ENCODE peak calls at places on chromosomes 2 and 18, in four cellular contexts. T, S, N and Y are unnamed samples.

GRCh38 chr18:36296591-36297418 is 708 bp upstream of the FHOD3 start:
- DNase-seq in T (no peak), S (peak), N (peak), Y (peak)

GRCh38 chr2:73736855-73737779 is at the start of gene TPRKB:
- DNase-seq in T (peak), S (peak), N (peak), Y (peak)

GRCh38 chr2:122506620-122507019 is 751.2 kb downstream of the TSN start:
- DNase-seq in T (no peak), S (no peak), N (no peak), Y (no peak)

GRCh38 chr2:217064234-217065103 is 204.6 kb upstream of the TNP1 start:
- DNase-seq in T (no peak), S (no peak), N (no peak), Y (no peak)

GRCh38 chr18:26780520-26781325 is 84.8 kb downstream of the AQP4 start:
- DNase-seq in T (no peak), S (no peak), N (no peak), Y (no peak)

GRCh38 chr18:74005320-74006110 is 142.1 kb downstream of the FBXO15 start:
- DNase-seq in T (no peak), S (no peak), N (no peak), Y (no peak)

GRCh38 chr2:238418196-238418998 is 8.3 kb upstream of the ASB1 start:
- DNase-seq in T (no peak), S (no peak), N (no peak), Y (no peak)

GRCh38 chr2:20094142-20094792 is 42.8 kb upstream of the LAPTM4A start:
- DNase-seq in T (no peak), S (no peak), N (no peak), Y (no peak)

GRCh38 chr2:52386433-52386832 is 1354.5 kb upstream of the NRXN1 start:
- DNase-seq in T (no peak), S (no peak), N (no peak), Y (no peak)

GRCh38 chr2:8487461-8487932 is 194.4 kb upstream of the ID2 start:
- DNase-seq in T (no peak), S (no peak), N (no peak), Y (no peak)

GRCh38 chr2:55097083-55097461 is 46.8 kb upstream of the RTN4 start:
- DNase-seq in T (no peak), S (no peak), N (no peak), Y (no peak)

GRCh38 chr2:103445356-103445755 is 683.5 kb downstream of the TMEM182 start:
- DNase-seq in T (no peak), S (peak), N (no peak), Y (no peak)

GRCh38 chr18:56678836-56679565 is 27.8 kb downstream of the WDR7 start:
- DNase-seq in T (no peak), S (no peak), N (peak), Y (no peak)

GRCh38 chr18:31657823-31658669 is 26.3 kb downstream of the B4GALT6 start:
- DNase-seq in T (peak), S (peak), N (no peak), Y (peak)

GRCh38 chr2:64532030-64532429 is 7.9 kb downstream of the AFTPH start:
- DNase-seq in T (no peak), S (no peak), N (no peak), Y (no peak)

GRCh38 chr2:159375241-159375640 is 88.7 kb upstream of the WDSUB1 start:
- DNase-seq in T (no peak), S (no peak), N (no peak), Y (no peak)
- TF ChIP-seq FOXK2 in T (no peak), S (no peak), N (no peak), Y (no peak)

GRCh38 chr2:63050186-63050915 is at the start of gene OTX1:
- DNase-seq in T (peak), S (peak), N (peak), Y (peak)
- TF ChIP-seq FOXM1 in T (no peak), S (no peak), N (no peak), Y (no peak)

GRCh38 chr2:204529795-204530463 is 15.3 kb upstream of the PARD3B start:
- DNase-seq in T (peak), S (no peak), N (no peak), Y (no peak)
- TF ChIP-seq TARDBP in T (no peak), S (no peak), N (no peak), Y (no peak)

DNA sequence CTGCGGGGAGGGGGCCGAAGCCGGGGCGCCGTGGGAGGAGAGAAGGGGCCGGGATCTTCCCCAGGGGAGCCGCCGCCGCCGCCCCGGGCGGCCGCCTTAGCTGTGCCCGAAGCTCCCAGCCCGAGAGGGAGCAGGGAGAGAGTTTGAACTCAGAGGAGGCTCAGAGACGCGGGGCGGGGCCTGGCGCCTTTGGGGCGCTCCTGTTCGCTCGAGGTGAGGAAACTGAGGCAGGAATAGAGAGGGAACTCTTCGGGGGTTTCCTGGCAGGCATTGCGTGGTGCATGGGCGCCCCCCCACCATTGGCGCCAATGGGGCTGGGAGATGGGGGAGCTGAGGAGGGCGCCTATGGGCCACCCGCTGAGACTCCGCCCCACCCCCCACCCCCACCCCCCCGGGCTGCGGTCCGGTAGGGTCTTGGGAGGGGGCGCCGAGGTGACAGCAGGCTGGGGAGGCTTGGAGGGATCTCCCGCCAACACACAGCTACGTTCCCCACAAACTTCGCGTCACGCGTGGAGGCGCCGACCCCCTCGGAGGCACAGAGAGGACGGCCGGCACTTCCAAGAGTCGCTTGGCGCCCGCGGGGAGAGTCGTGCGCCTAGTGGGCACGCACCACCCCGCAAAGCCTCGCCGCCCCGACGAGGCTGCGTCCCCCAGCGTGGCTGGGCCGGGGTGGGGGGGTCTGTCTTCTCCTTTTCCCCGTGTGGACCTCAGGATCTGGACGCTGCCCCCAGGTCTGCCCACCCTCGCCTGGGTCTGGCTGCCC is 680 bp downstream of the CTDSP1 start:
- DNase-seq in T (no peak), S (peak), N (no peak), Y (no peak)
- TF ChIP-seq FOXK2 in T (no peak), S (no peak), N (no peak), Y (no peak)

GRCh38 chr18:7987284-7987976 is 420.3 kb downstream of the PTPRM start:
- DNase-seq in T (no peak), S (no peak), N (no peak), Y (no peak)
- TF ChIP-seq FOXM1 in T (no peak), S (no peak), N (no peak), Y (no peak)

GRCh38 chr2:118580651-118581050 is 266.8 kb downstream of the EN1 start:
- DNase-seq in T (no peak), S (no peak), N (no peak), Y (no peak)
- TF ChIP-seq TARDBP in T (no peak), S (no peak), N (no peak), Y (no peak)

DNA sequence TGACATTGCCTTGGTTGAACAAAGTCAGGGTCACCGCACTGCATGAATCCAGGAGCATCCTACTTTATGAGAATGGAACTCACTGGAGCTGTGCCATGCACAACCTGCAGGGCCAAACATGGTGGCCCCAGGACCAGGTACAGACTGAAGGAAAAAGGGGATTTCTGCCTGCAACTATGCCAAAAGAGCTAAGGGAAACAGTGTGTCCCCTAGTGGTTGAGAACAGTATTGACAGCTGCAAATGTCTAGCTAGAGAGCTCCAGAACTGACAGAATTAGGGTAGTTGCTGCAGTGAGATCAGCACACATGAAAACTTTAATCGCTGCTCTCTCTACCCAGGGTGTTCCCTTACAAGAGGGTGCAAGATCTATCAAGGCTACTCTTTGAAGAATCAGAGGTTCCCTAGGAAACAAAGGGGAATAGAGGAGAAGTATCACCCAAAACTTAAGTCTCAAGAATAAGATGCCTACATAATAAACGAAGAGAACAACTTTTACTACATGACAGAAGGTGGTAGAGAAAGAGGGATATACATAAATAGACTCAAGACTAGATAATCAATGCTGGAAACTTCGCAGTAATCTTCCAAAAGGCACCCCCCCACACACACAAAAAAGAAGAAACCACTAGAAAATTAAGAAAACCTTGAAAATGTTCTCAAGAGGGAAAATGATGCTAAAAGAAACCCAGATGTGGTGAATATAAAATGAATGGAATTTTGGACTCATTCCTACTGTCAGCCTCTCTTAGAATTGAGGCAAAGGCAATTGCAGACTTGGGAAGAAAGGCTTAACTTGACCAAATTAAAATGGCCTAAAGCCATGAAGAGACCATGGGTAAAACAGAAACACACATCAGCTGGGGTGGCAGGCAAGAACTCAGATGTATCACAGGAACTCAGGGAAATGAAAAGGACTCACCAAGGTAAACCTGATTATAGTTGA is 43.7 kb upstream of the IHH start:
- DNase-seq in T (no peak), S (peak), N (peak), Y (peak)
- TF ChIP-seq FOXK2 in T (no peak), S (no peak), N (no peak), Y (no peak)

GRCh38 chr2:232885264-232885961 is 15.3 kb downstream of the SNORC start:
- DNase-seq in T (no peak), S (no peak), N (no peak), Y (no peak)
- TF ChIP-seq FOXM1 in T (no peak), S (no peak), N (no peak), Y (no peak)

GRCh38 chr2:67600472-67600871 is 203.3 kb downstream of the ETAA1 start:
- DNase-seq in T (no peak), S (peak), N (no peak), Y (no peak)
- TF ChIP-seq TARDBP in T (no peak), S (no peak), N (no peak), Y (no peak)

GRCh38 chr2:223952280-223952968 is 4.8 kb upstream of the MRPL44 start:
- DNase-seq in T (no peak), S (no peak), N (no peak), Y (no peak)
- TF ChIP-seq FOXK2 in T (no peak), S (no peak), N (no peak), Y (no peak)